ENCODE peak calls at places on chromosomes 7 and 10, in eight cellular contexts. One of them, this sample, is unnamed.

GRCh38 chr10:124347956-124348355 is 70.8 kb downstream of the OAT start:
- DNase-seq in cardiac muscle cell: no peak
- DNase-seq in brain microvascular endothelial cell: no peak
- DNase-seq in A673: no peak
- DNase-seq in dorsolateral prefrontal cortex: no peak
- DNase-seq in left ventricle myocardium inferior: no peak
- DNase-seq in endodermal cell: peak; percentile 70
- DNase-seq in AG09309: no peak
- DNase-seq in this sample: no peak

GRCh38 chr7:80719261-80719660 is 80.8 kb downstream of the CD36 start:
- DNase-seq in A673: no peak
- DNase-seq in left ventricle myocardium inferior: no peak
- DNase-seq in cardiac muscle cell: no peak
- DNase-seq in AG09309: peak; percentile 63
- DNase-seq in brain microvascular endothelial cell: peak; percentile 59
- DNase-seq in endodermal cell: no peak
- DNase-seq in dorsolateral prefrontal cortex: no peak
- DNase-seq in this sample: no peak

GRCh38 chr7:108497082-108497725 is 28.7 kb downstream of the PNPLA8 start:
- DNase-seq in dorsolateral prefrontal cortex: no peak
- DNase-seq in left ventricle myocardium inferior: no peak
- DNase-seq in AG09309: no peak
- DNase-seq in endodermal cell: peak; percentile 79
- DNase-seq in brain microvascular endothelial cell: peak; percentile 60
- DNase-seq in A673: peak; percentile 77
- DNase-seq in cardiac muscle cell: peak; percentile 54
- DNase-seq in this sample: peak; percentile 32

GRCh38 chr7:7944619-7945282 is 23.8 kb upstream of the GLCCI1 start:
- DNase-seq in A673: no peak
- DNase-seq in endodermal cell: peak; percentile 52
- DNase-seq in dorsolateral prefrontal cortex: no peak
- DNase-seq in brain microvascular endothelial cell: no peak
- DNase-seq in left ventricle myocardium inferior: no peak
- DNase-seq in AG09309: no peak
- DNase-seq in cardiac muscle cell: no peak
- DNase-seq in this sample: no peak

GRCh38 chr10:121734517-121735137 is 136.4 kb upstream of the FGFR2 start:
- DNase-seq in left ventricle myocardium inferior: no peak
- DNase-seq in dorsolateral prefrontal cortex: no peak
- DNase-seq in A673: peak; percentile 38
- DNase-seq in cardiac muscle cell: peak; percentile 48
- DNase-seq in AG09309: no peak
- DNase-seq in endodermal cell: peak; percentile 76
- DNase-seq in brain microvascular endothelial cell: no peak
- DNase-seq in this sample: no peak

GRCh38 chr10:35642793-35643114 is 658 bp upstream of the FZD8 start:
- DNase-seq in brain microvascular endothelial cell: no peak
- DNase-seq in left ventricle myocardium inferior: no peak
- DNase-seq in A673: no peak
- DNase-seq in endodermal cell: no peak
- DNase-seq in AG09309: no peak
- DNase-seq in cardiac muscle cell: no peak
- DNase-seq in dorsolateral prefrontal cortex: no peak
- DNase-seq in this sample: no peak

GRCh38 chr10:121617176-121617575 is 18.9 kb upstream of the FGFR2 start:
- DNase-seq in dorsolateral prefrontal cortex: peak; percentile 88
- DNase-seq in AG09309: no peak
- DNase-seq in endodermal cell: no peak
- DNase-seq in cardiac muscle cell: no peak
- DNase-seq in A673: no peak
- DNase-seq in left ventricle myocardium inferior: no peak
- DNase-seq in brain microvascular endothelial cell: no peak
- DNase-seq in this sample: no peak

GRCh38 chr10:7666253-7667023 is at the start of gene ITIH5:
- DNase-seq in endodermal cell: peak; percentile 81
- DNase-seq in AG09309: no peak
- DNase-seq in A673: no peak
- DNase-seq in left ventricle myocardium inferior: peak; percentile 24
- DNase-seq in cardiac muscle cell: peak; percentile 50
- DNase-seq in dorsolateral prefrontal cortex: no peak
- DNase-seq in brain microvascular endothelial cell: no peak
- DNase-seq in this sample: no peak

GRCh38 chr10:33803248-33803647 is 468.8 kb upstream of the NRP1 start:
- DNase-seq in endodermal cell: no peak
- DNase-seq in dorsolateral prefrontal cortex: no peak
- DNase-seq in left ventricle myocardium inferior: no peak
- DNase-seq in A673: no peak
- DNase-seq in brain microvascular endothelial cell: peak; percentile 83
- DNase-seq in AG09309: no peak
- DNase-seq in cardiac muscle cell: no peak
- DNase-seq in this sample: no peak

GRCh38 chr10:133421336-133422222 is 2.8 kb downstream of the SPRN start:
- DNase-seq in A673: no peak
- DNase-seq in brain microvascular endothelial cell: no peak
- DNase-seq in dorsolateral prefrontal cortex: no peak
- DNase-seq in AG09309: no peak
- DNase-seq in endodermal cell: peak; percentile 57
- DNase-seq in cardiac muscle cell: no peak
- DNase-seq in left ventricle myocardium inferior: no peak
- DNase-seq in this sample: no peak

GRCh38 chr10:80460399-80461207 is 6.5 kb downstream of the TSPAN14 start:
- DNase-seq in brain microvascular endothelial cell: no peak
- DNase-seq in dorsolateral prefrontal cortex: peak; percentile 82
- DNase-seq in A673: peak; percentile 29
- DNase-seq in AG09309: no peak
- DNase-seq in left ventricle myocardium inferior: no peak
- DNase-seq in cardiac muscle cell: no peak
- DNase-seq in endodermal cell: peak; percentile 92
- DNase-seq in this sample: no peak

GRCh38 chr7:93574646-93575554 is at the start of gene CALCR:
- DNase-seq in A673: peak; percentile 3
- DNase-seq in cardiac muscle cell: peak; percentile 49
- DNase-seq in AG09309: no peak
- DNase-seq in brain microvascular endothelial cell: no peak
- DNase-seq in endodermal cell: peak; percentile 86
- DNase-seq in left ventricle myocardium inferior: no peak
- DNase-seq in dorsolateral prefrontal cortex: no peak
- DNase-seq in this sample: no peak

GRCh38 chr7:116911799-116912198 is 41.5 kb upstream of the ST7 start:
- DNase-seq in brain microvascular endothelial cell: no peak
- DNase-seq in AG09309: no peak
- DNase-seq in A673: no peak
- DNase-seq in endodermal cell: no peak
- DNase-seq in left ventricle myocardium inferior: no peak
- DNase-seq in cardiac muscle cell: no peak
- DNase-seq in dorsolateral prefrontal cortex: no peak
- DNase-seq in this sample: no peak

GRCh38 chr10:112583236-112583919 is 136.4 kb downstream of the VTI1A start:
- DNase-seq in endodermal cell: no peak
- DNase-seq in brain microvascular endothelial cell: no peak
- DNase-seq in A673: no peak
- DNase-seq in dorsolateral prefrontal cortex: no peak
- DNase-seq in cardiac muscle cell: no peak
- DNase-seq in left ventricle myocardium inferior: no peak
- DNase-seq in AG09309: no peak
- DNase-seq in this sample: no peak

DNA sequence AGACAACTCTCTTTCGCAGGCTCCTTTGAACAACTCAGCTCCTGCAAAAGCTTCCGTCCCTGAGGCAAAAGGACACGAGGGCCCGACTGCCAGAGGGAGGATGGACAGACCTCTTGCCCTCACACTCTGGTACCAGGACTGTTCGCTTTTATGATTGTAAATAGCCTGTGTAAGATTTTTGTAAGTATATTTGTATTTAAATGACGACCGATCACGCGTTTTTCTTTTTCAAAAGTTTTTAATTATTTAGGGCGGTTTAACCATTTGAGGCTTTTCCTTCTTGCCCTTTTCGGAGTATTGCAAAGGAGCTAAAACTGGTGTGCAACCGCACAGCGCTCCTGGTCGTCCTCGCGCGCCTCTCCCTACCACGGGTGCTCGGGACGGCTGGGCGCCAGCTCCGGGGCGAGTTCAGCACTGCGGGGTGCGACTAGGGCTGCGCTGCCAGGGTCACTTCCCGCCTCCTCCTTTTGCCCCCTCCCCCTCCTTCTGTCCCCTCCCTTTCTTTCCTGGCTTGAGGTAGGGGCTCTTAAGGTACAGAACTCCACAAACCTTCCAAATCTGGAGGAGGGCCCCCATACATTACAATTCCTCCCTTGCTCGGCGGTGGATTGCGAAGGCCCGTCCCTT is 2.8 kb downstream of the FZD1 start:
- DNase-seq in left ventricle myocardium inferior: no peak
- DNase-seq in dorsolateral prefrontal cortex: no peak
- DNase-seq in endodermal cell: peak; percentile 53
- DNase-seq in AG09309: no peak
- DNase-seq in A673: peak; percentile 54
- DNase-seq in brain microvascular endothelial cell: no peak
- DNase-seq in cardiac muscle cell: peak; percentile 20
- DNase-seq in this sample: no peak
- H3K4me3 ChIP-seq in left ventricle myocardium inferior: peak overlapping the region; percentile 77
- H3K4me3 ChIP-seq in dorsolateral prefrontal cortex: peak overlapping the region; percentile 87
- H3K4me3 ChIP-seq in endodermal cell: peak overlapping the region; percentile 76
- H3K4me3 ChIP-seq in AG09309: peak overlapping the region; percentile 67
- H3K4me3 ChIP-seq in A673: peak overlapping the region; percentile 92
- H3K4me3 ChIP-seq in brain microvascular endothelial cell: peak overlapping the region; percentile 23
- H3K4me3 ChIP-seq in cardiac muscle cell: peak overlapping the region; percentile 27
- H3K4me3 ChIP-seq in this sample: peak overlapping the region; percentile 59

GRCh38 chr10:101536800-101537199 is 51.3 kb downstream of the POLL start:
- DNase-seq in left ventricle myocardium inferior: no peak
- DNase-seq in dorsolateral prefrontal cortex: no peak
- DNase-seq in endodermal cell: no peak
- DNase-seq in brain microvascular endothelial cell: no peak
- DNase-seq in AG09309: no peak
- DNase-seq in A673: peak; percentile 63
- DNase-seq in cardiac muscle cell: peak; percentile 47
- DNase-seq in this sample: no peak
- TF ChIP-seq CTCF in left ventricle myocardium inferior: peak; percentile 56
- TF ChIP-seq CTCF in dorsolateral prefrontal cortex: peak; percentile 41
- TF ChIP-seq CTCF in endodermal cell: peak; percentile 86
- TF ChIP-seq CTCF in brain microvascular endothelial cell: peak; percentile 32
- TF ChIP-seq CTCF in AG09309: peak; percentile 50
- TF ChIP-seq CTCF in A673: peak; percentile 76
- TF ChIP-seq CTCF in cardiac muscle cell: peak; percentile 49
- TF ChIP-seq CTCF in this sample: peak; percentile 31

GRCh38 chr10:17731331-17731730 is 20.7 kb upstream of the TMEM236 start:
- DNase-seq in dorsolateral prefrontal cortex: no peak
- DNase-seq in A673: no peak
- DNase-seq in left ventricle myocardium inferior: no peak
- DNase-seq in cardiac muscle cell: no peak
- DNase-seq in brain microvascular endothelial cell: no peak
- DNase-seq in AG09309: no peak
- DNase-seq in endodermal cell: no peak
- DNase-seq in this sample: no peak

GRCh38 chr10:17734432-17735110 is 17.4 kb upstream of the TMEM236 start:
- DNase-seq in cardiac muscle cell: no peak
- DNase-seq in endodermal cell: no peak
- DNase-seq in left ventricle myocardium inferior: no peak
- DNase-seq in AG09309: no peak
- DNase-seq in A673: no peak
- DNase-seq in brain microvascular endothelial cell: no peak
- DNase-seq in dorsolateral prefrontal cortex: no peak
- DNase-seq in this sample: no peak

GRCh38 chr10:17733620-17734019 is 18.4 kb upstream of the TMEM236 start:
- DNase-seq in left ventricle myocardium inferior: no peak
- DNase-seq in cardiac muscle cell: no peak
- DNase-seq in dorsolateral prefrontal cortex: no peak
- DNase-seq in endodermal cell: no peak
- DNase-seq in AG09309: no peak
- DNase-seq in A673: no peak
- DNase-seq in brain microvascular endothelial cell: no peak
- DNase-seq in this sample: no peak

GRCh38 chr10:17729630-17730029 is 22.4 kb upstream of the TMEM236 start:
- DNase-seq in endodermal cell: no peak
- DNase-seq in AG09309: no peak
- DNase-seq in A673: no peak
- DNase-seq in brain microvascular endothelial cell: no peak
- DNase-seq in dorsolateral prefrontal cortex: no peak
- DNase-seq in cardiac muscle cell: no peak
- DNase-seq in left ventricle myocardium inferior: no peak
- DNase-seq in this sample: no peak

DNA sequence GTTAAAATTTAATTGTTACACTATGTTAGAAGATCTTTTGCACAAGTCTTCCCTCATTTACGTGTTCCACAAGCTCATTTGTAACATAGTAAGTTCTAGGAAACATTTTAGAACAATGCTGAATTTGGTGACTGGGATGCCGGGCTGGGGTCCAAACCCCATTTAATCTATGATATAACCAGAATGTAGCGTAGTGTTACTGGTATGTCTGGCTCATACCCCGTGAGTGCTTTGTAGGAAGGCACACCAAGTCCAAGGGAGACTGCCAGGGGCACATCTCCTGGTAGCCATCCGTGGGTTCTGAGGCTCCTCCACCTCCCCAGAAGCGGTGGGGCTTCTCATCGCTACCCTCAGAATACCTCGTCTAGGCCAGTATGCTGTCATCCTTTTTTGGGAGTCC is 21.3 kb upstream of the TMEM236 start:
- DNase-seq in brain microvascular endothelial cell: no peak
- DNase-seq in endodermal cell: no peak
- DNase-seq in cardiac muscle cell: no peak
- DNase-seq in AG09309: no peak
- DNase-seq in A673: no peak
- DNase-seq in dorsolateral prefrontal cortex: no peak
- DNase-seq in left ventricle myocardium inferior: no peak
- DNase-seq in this sample: no peak
- H3K4me3 ChIP-seq in brain microvascular endothelial cell: no peak overlapping the region
- H3K4me3 ChIP-seq in endodermal cell: no peak overlapping the region
- H3K4me3 ChIP-seq in cardiac muscle cell: no peak overlapping the region
- H3K4me3 ChIP-seq in AG09309: no peak overlapping the region
- H3K4me3 ChIP-seq in A673: no peak overlapping the region
- H3K4me3 ChIP-seq in dorsolateral prefrontal cortex: no peak overlapping the region
- H3K4me3 ChIP-seq in left ventricle myocardium inferior: no peak overlapping the region
- H3K4me3 ChIP-seq in this sample: no peak overlapping the region

GRCh38 chr7:112668561-112668960 is 121.6 kb downstream of the TMEM168 start:
- DNase-seq in left ventricle myocardium inferior: no peak
- DNase-seq in dorsolateral prefrontal cortex: no peak
- DNase-seq in cardiac muscle cell: no peak
- DNase-seq in endodermal cell: peak; percentile 57
- DNase-seq in AG09309: no peak
- DNase-seq in A673: no peak
- DNase-seq in brain microvascular endothelial cell: no peak
- DNase-seq in this sample: no peak

GRCh38 chr7:112669306-112669705 is 120.9 kb downstream of the TMEM168 start:
- DNase-seq in brain microvascular endothelial cell: no peak
- DNase-seq in left ventricle myocardium inferior: no peak
- DNase-seq in cardiac muscle cell: no peak
- DNase-seq in dorsolateral prefrontal cortex: no peak
- DNase-seq in endodermal cell: no peak
- DNase-seq in A673: no peak
- DNase-seq in AG09309: no peak
- DNase-seq in this sample: no peak

GRCh38 chr7:112665709-112666108 is 124.5 kb downstream of the TMEM168 start:
- DNase-seq in AG09309: no peak
- DNase-seq in endodermal cell: peak; percentile 77
- DNase-seq in dorsolateral prefrontal cortex: no peak
- DNase-seq in A673: peak; percentile 54
- DNase-seq in cardiac muscle cell: peak; percentile 71
- DNase-seq in brain microvascular endothelial cell: no peak
- DNase-seq in left ventricle myocardium inferior: no peak
- DNase-seq in this sample: peak; percentile 11
- TF ChIP-seq CTCF in AG09309: peak; percentile 11
- TF ChIP-seq CTCF in endodermal cell: peak; percentile 68
- TF ChIP-seq CTCF in dorsolateral prefrontal cortex: no peak
- TF ChIP-seq CTCF in A673: peak; percentile 43
- TF ChIP-seq CTCF in cardiac muscle cell: peak; percentile 4
- TF ChIP-seq CTCF in brain microvascular endothelial cell: peak; percentile 67
- TF ChIP-seq CTCF in left ventricle myocardium inferior: peak; percentile 61
- TF ChIP-seq CTCF in this sample: peak; percentile 43

This sample was measured in astrocyte of the cerebellum.